ENCODE peak calls at places on chromosomes 13 and 19, in four cellular contexts. Z is SK-N-SH; C is neuronal stem cell; M is CD4-positive, alpha-beta T cell. N is an unnamed sample.

GRCh38 chr19:6861683-6862286 is 25.6 kb upstream of the ADGRE1 start:
- DNase-seq in Z (no peak), C (no peak), M (no peak), N (no peak)

GRCh38 chr19:36182612-36183454 is 30.6 kb upstream of the COX7A1 start:
- DNase-seq in Z (no peak), C (no peak), M (no peak), N (no peak)

GRCh38 chr19:49338023-49338677 is 2.9 kb downstream of the CD37 start:
- DNase-seq in Z (no peak), C (no peak), M (no peak), N (no peak)

GRCh38 chr13:59483441-59484116 is 680.1 kb downstream of the DIAPH3 start:
- DNase-seq in Z (peak), C (no peak), M (no peak), N (no peak)

GRCh38 chr19:51691122-51692064 is 1.7 kb upstream of the SPACA6 start:
- DNase-seq in Z (peak), C (no peak), M (no peak), N (peak)

GRCh38 chr13:40390290-40391008 is 276.0 kb downstream of the FOXO1 start:
- DNase-seq in Z (no peak), C (peak), M (no peak), N (no peak)

GRCh38 chr13:90447735-90448103 is 899.8 kb upstream of the MIR17HG start:
- DNase-seq in Z (no peak), C (no peak), M (no peak), N (no peak)

GRCh38 chr19:33339016-33339749 is 34.3 kb upstream of the CEBPG start:
- DNase-seq in Z (no peak), C (no peak), M (no peak), N (no peak)

GRCh38 chr13:30421093-30422055 is 919 bp upstream of the UBE2L5 start:
- DNase-seq in Z (peak), C (peak), M (peak), N (no peak)

GRCh38 chr19:40283414-40284250 is 1.5 kb downstream of the AKT2 start:
- DNase-seq in Z (peak), C (no peak), M (no peak), N (no peak)

GRCh38 chr19:5966215-5966614 is 11.7 kb downstream of the RANBP3 start:
- DNase-seq in Z (no peak), C (no peak), M (no peak), N (no peak)

GRCh38 chr19:912181-913079 is 589 bp downstream of the R3HDM4 start:
- DNase-seq in Z (no peak), C (no peak), M (peak), N (no peak)

GRCh38 chr19:23440207-23440606 is 44.9 kb upstream of the ZNF91 start:
- DNase-seq in Z (peak), C (no peak), M (no peak), N (no peak)

GRCh38 chr13:46530084-46530935 is 22.7 kb upstream of the LRCH1 start:
- DNase-seq in Z (no peak), C (no peak), M (no peak), N (no peak)

GRCh38 chr19:42312370-42312769 is 739 bp upstream of the TMEM145 start:
- DNase-seq in Z (no peak), C (no peak), M (no peak), N (no peak)

GRCh38 chr19:40026597-40026970 is 29.4 kb downstream of the ZNF780B start:
- DNase-seq in Z (no peak), C (no peak), M (no peak), N (no peak)

GRCh38 chr19:30479231-30479630 is 107.0 kb downstream of the ZNF536 start:
- DNase-seq in Z (peak), C (no peak), M (no peak), N (no peak)

GRCh38 chr13:35140831-35141230 is 198.8 kb downstream of the NBEA start:
- DNase-seq in Z (no peak), C (no peak), M (no peak), N (no peak)

GRCh38 chr13:39945226-39945625 is 289.8 kb downstream of the COG6 start:
- DNase-seq in Z (no peak), C (no peak), M (no peak), N (no peak)

GRCh38 chr19:47272448-47273312 is 2.0 kb upstream of the INAFM1 start:
- DNase-seq in Z (no peak), C (no peak), M (no peak), N (no peak)

GRCh38 chr19:58399903-58400637 is 4.6 kb downstream of the RNF225 start:
- DNase-seq in Z (peak), C (no peak), M (no peak), N (no peak)

GRCh38 chr19:50739841-50740426 is 16.8 kb downstream of the CLEC11A start:
- DNase-seq in Z (no peak), C (no peak), M (no peak), N (no peak)

GRCh38 chr13:80276371-80277289 is 64.3 kb downstream of the SPRY2 start:
- DNase-seq in Z (no peak), C (peak), M (no peak), N (no peak)
- H3K27ac ChIP-seq in Z (no peak), C (peak), M (no peak), N (no peak)

GRCh38 chr13:25923217-25924085 is 128.4 kb downstream of the SHISA2 start:
- DNase-seq in Z (no peak), C (no peak), M (no peak), N (no peak)
- H3K27ac ChIP-seq in Z (no peak), C (no peak), M (no peak), N (no peak)

GRCh38 chr19:18562086-18562485 is 4.4 kb downstream of the KXD1 start:
- DNase-seq in Z (no peak), C (no peak), M (no peak), N (no peak)
- H3K27ac ChIP-seq in Z (no peak), C (no peak), M (no peak), N (no peak)

DNA sequence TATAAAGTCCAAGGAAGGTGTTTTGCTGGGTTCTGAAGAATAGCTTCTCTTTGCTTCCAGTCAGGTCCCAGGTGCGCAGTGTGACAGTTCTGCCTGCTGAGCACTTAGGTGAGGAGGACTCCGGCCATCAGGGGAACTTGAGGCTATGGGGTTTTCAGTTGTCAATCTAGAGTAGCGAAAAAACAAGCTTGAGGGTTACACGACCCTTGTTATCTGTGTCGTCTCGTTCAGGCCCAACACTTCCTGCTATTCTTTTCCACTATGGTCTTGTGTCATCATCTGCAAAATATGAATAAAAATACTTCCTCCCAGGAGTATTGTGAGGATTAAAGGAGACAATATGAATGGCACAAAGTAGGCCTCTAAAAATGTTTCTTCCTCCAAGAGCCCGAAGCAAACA is 40.3 kb upstream of the RCBTB2 start:
- DNase-seq in Z (no peak), C (no peak), M (no peak), N (no peak)
- H3K27ac ChIP-seq in Z (no peak), C (no peak), M (no peak), N (no peak)

GRCh38 chr19:19403373-19403901 is 2.0 kb upstream of the GATAD2A start:
- DNase-seq in Z (no peak), C (no peak), M (no peak), N (no peak)

GRCh38 chr19:19402656-19403372 is 2.7 kb upstream of the GATAD2A start:
- DNase-seq in Z (no peak), C (no peak), M (no peak), N (no peak)

GRCh38 chr19:19404879-19405860 is at the start of gene GATAD2A:
- DNase-seq in Z (peak), C (peak), M (peak), N (peak)

DNA sequence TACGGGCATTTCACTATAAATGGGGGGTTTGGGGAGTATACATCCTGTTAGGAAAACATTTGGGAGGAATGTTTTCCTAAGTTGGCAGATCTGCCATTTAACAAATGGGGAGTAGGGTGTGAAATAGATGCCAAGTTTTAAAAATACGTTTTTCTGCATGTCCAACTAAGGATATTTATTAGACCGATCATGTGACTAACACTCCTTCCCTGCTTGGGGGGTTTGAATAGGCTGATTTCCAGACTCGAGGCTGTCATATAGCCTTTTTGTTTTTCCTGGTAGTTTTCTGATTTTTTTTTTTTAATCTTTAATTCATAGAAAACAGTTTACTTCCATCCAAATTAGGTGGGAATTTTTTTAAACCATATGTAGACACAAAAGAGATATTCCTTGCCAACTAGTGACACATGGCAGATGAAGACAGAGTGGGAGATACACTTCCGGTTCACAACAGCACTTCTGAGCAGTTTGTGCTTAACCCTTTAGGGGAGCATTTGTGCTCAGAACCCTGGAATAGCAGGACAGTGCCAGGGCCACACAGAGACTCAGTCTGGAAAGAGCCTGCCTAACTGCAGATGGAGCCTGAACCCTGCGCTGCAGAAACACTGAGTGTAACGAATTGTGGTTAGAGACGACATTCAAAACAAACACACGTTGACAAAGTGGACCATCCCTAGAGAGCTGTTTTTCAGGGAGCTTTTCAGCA is 5.6 kb upstream of the GATAD2A start:
- DNase-seq in Z (peak), C (no peak), M (no peak), N (no peak)
- H3K27ac ChIP-seq in Z (peak), C (no peak), M (no peak), N (no peak)

GRCh38 chr13:44272692-44273091 is 100.9 kb upstream of the SERP2 start:
- DNase-seq in Z (no peak), C (no peak), M (no peak), N (no peak)

GRCh38 chr13:44271915-44272341 is 101.7 kb upstream of the SERP2 start:
- DNase-seq in Z (peak), C (no peak), M (no peak), N (no peak)

GRCh38 chr13:44274838-44275237 is 98.8 kb upstream of the SERP2 start:
- DNase-seq in Z (peak), C (no peak), M (no peak), N (no peak)

GRCh38 chr13:44273991-44274810 is 99.4 kb upstream of the SERP2 start:
- DNase-seq in Z (no peak), C (no peak), M (peak), N (no peak)

GRCh38 chr13:44273216-44273615 is 100.4 kb upstream of the SERP2 start:
- DNase-seq in Z (no peak), C (no peak), M (no peak), N (no peak)
- H3K27ac ChIP-seq in Z (peak), C (no peak), M (no peak), N (no peak)

DNA sequence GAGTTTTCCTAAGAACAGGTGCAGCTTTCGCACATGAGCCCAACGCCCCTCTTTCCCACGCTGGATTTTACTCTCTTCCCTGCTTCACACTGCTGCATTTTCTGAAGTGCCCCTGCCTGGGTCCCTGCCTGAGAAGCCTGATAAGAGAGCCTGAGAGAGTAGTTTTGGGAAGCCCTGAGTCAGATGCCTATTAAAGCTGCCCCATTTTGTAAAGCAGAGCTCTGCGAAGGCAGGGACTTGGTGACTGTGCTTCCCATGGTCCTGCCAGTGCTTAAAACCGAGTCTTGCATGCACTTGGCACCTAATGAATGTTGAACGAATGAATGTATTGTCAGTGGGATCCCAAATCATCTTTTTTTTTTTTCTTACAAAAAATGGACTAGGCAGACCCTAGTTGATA is 18.2 kb downstream of the FGF9 start:
- DNase-seq in Z (no peak), C (no peak), M (no peak), N (no peak)
- H3K27ac ChIP-seq in Z (no peak), C (no peak), M (no peak), N (no peak)

DNA sequence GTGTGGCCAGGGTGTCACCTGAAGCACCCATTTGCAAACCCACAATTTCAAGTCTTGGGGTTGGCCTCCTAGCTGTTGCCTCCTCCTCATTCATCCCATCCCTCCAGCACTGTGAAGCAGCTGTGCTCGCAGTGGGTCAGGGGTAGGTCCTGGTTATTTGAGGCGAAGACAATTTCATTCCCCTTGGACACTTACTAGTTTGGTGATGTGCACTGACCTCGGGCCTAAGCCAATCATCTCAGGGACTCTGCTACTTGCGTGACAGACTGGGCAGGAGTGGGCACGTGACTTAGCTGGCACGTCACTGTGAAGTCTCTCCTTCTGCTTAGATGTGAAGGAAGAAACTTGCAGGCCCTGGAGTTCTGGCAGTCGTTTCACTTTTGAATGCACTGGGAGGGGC is 3.5 kb upstream of the ATP11A start:
- DNase-seq in Z (no peak), C (no peak), M (no peak), N (no peak)
- H3K27ac ChIP-seq in Z (no peak), C (no peak), M (no peak), N (no peak)

GRCh38 chr13:41568143-41568989 is 111.0 kb downstream of the RGCC start:
- DNase-seq in Z (no peak), C (no peak), M (no peak), N (no peak)
- H3K27ac ChIP-seq in Z (no peak), C (no peak), M (no peak), N (no peak)